ENCODE peak calls at places on chromosomes 6 and 20, in seven cellular contexts. X, R, B, I, Z, G and W are unnamed samples.
A peak's percentile ranks its signal among the peaks of the same experiment; 100 is the strongest.

GRCh38 chr6:30615958-30616810 is 859 bp downstream of the PPP1R10 start:
- DNase-seq in X (no peak), R (no peak), B (peak; percentile 82), I (no peak), Z (no peak), G (no peak), W (no peak)

GRCh38 chr20:43533060-43533459 is 25.6 kb downstream of the L3MBTL1 start:
- DNase-seq in X (peak; percentile 50), R (peak; percentile 29), B (no peak), I (no peak), Z (no peak), G (no peak), W (peak; percentile 20)

GRCh38 chr6:40556023-40556422 is 31.1 kb downstream of the LRFN2 start:
- DNase-seq in X (no peak), R (peak; percentile 40), B (peak; percentile 37), I (no peak), Z (no peak), G (no peak), W (no peak)

GRCh38 chr6:33975631-33976424 is 170.1 kb downstream of the GRM4 start:
- DNase-seq in X (no peak), R (peak; percentile 52), B (peak; percentile 12), I (no peak), Z (no peak), G (no peak), W (peak; percentile 72)

GRCh38 chr6:86010915-86011786 is 368.5 kb upstream of the SYNCRIP start:
- DNase-seq in X (no peak), R (no peak), B (no peak), I (no peak), Z (no peak), G (no peak), W (no peak)

GRCh38 chr20:48875914-48876240 is 45.6 kb upstream of the ARFGEF2 start:
- DNase-seq in X (peak; percentile 68), R (no peak), B (peak; percentile 70), I (no peak), Z (no peak), G (no peak), W (no peak)

GRCh38 chr6:112429226-112429625 is 82.1 kb downstream of the RFPL4B start:
- DNase-seq in X (no peak), R (no peak), B (no peak), I (no peak), Z (no peak), G (no peak), W (no peak)

GRCh38 chr20:57087102-57087501 is 179.3 kb downstream of the BMP7 start:
- DNase-seq in X (no peak), R (no peak), B (no peak), I (no peak), Z (no peak), G (no peak), W (peak; percentile 46)

GRCh38 chr6:35415065-35415880 is 36.9 kb upstream of the FANCE start:
- DNase-seq in X (peak; percentile 91), R (peak; percentile 77), B (peak; percentile 77), I (no peak), Z (peak; percentile 78), G (peak; percentile 66), W (no peak)

GRCh38 chr6:36340671-36341454 is 4.2 kb upstream of the BNIP5 start:
- DNase-seq in X (peak; percentile 84), R (peak; percentile 90), B (peak; percentile 87), I (peak; percentile 67), Z (peak; percentile 70), G (peak; percentile 60), W (no peak)

GRCh38 chr6:111658445-111659154 is 52.9 kb upstream of the TRAF3IP2 start:
- DNase-seq in X (peak; percentile 66), R (no peak), B (no peak), I (no peak), Z (no peak), G (no peak), W (no peak)

GRCh38 chr6:118017301-118017854 is 110.3 kb downstream of the SLC35F1 start:
- DNase-seq in X (no peak), R (no peak), B (no peak), I (no peak), Z (no peak), G (no peak), W (no peak)

GRCh38 chr20:11261533-11262000 is 587.8 kb upstream of the JAG1 start:
- DNase-seq in X (peak; percentile 78), R (no peak), B (no peak), I (no peak), Z (no peak), G (no peak), W (peak; percentile 70)

GRCh38 chr20:48075591-48076174 is 290.4 kb upstream of the SULF2 start:
- DNase-seq in X (peak; percentile 4), R (no peak), B (no peak), I (no peak), Z (no peak), G (no peak), W (no peak)

GRCh38 chr6:47780510-47781356 is 1.1 kb upstream of the OPN5 start:
- DNase-seq in X (peak; percentile 84), R (no peak), B (peak; percentile 60), I (no peak), Z (peak; percentile 23), G (peak; percentile 33), W (no peak)

GRCh38 chr6:4901256-4902061 is 102.4 kb downstream of the RPP40 start:
- DNase-seq in X (no peak), R (no peak), B (no peak), I (no peak), Z (no peak), G (no peak), W (no peak)

GRCh38 chr6:33164665-33165373 is 27.4 kb downstream of the COL11A2 start:
- DNase-seq in X (no peak), R (no peak), B (peak; percentile 8), I (no peak), Z (no peak), G (no peak), W (no peak)

GRCh38 chr6:10561566-10562088 is 40.5 kb downstream of the GCNT2 start:
- DNase-seq in X (no peak), R (no peak), B (no peak), I (no peak), Z (no peak), G (no peak), W (no peak)

GRCh38 chr20:31840906-31841816 is 4.2 kb downstream of the FOXS1 start:
- DNase-seq in X (no peak), R (no peak), B (no peak), I (no peak), Z (no peak), G (no peak), W (no peak)

GRCh38 chr6:161481786-161482516 is 208.1 kb upstream of the AGPAT4 start:
- DNase-seq in X (peak; percentile 56), R (no peak), B (no peak), I (no peak), Z (no peak), G (no peak), W (no peak)

GRCh38 chr20:38112943-38113294 is 52.2 kb downstream of the TGM2 start:
- DNase-seq in X (no peak), R (no peak), B (no peak), I (no peak), Z (no peak), G (no peak), W (no peak)

GRCh38 chr20:62766716-62767115 is 29.6 kb upstream of the MRGBP start:
- DNase-seq in X (no peak), R (no peak), B (no peak), I (no peak), Z (no peak), G (no peak), W (peak; percentile 56)

GRCh38 chr6:13412211-13412610 is 75.2 kb downstream of the GFOD1 start:
- DNase-seq in X (no peak), R (no peak), B (peak; percentile 64), I (no peak), Z (no peak), G (no peak), W (no peak)

GRCh38 chr6:7136859-7137334 is 29.1 kb downstream of the RREB1 start:
- DNase-seq in X (no peak), R (no peak), B (peak; percentile 9), I (no peak), Z (no peak), G (no peak), W (no peak)

GRCh38 chr6:367891-368630 is 23.5 kb upstream of the IRF4 start:
- DNase-seq in X (no peak), R (no peak), B (no peak), I (no peak), Z (no peak), G (no peak), W (peak; percentile 79)

GRCh38 chr6:135624402-135625297 is 127.1 kb upstream of the AHI1 start:
- DNase-seq in X (no peak), R (no peak), B (no peak), I (no peak), Z (no peak), G (no peak), W (no peak)

GRCh38 chr6:32947552-32948465 is 5.1 kb downstream of the HLA-DMA start:
- DNase-seq in X (peak; percentile 62), R (no peak), B (peak; percentile 81), I (no peak), Z (no peak), G (no peak), W (no peak)

GRCh38 chr20:10521068-10521834 is 86.1 kb downstream of the SLX4IP start:
- DNase-seq in X (peak; percentile 87), R (no peak), B (no peak), I (no peak), Z (no peak), G (peak; percentile 43), W (no peak)

GRCh38 chr6:56595490-56596122 is 47.1 kb downstream of the DST start:
- DNase-seq in X (peak; percentile 68), R (no peak), B (peak; percentile 40), I (no peak), Z (peak; percentile 23), G (peak; percentile 5), W (no peak)

GRCh38 chr20:54132612-54133433 is 41.0 kb downstream of the CYP24A1 start:
- DNase-seq in X (peak; percentile 97), R (no peak), B (no peak), I (no peak), Z (no peak), G (peak; percentile 70), W (no peak)

GRCh38 chr20:20513720-20514119 is 145.8 kb downstream of the INSM1 start:
- DNase-seq in X (no peak), R (no peak), B (no peak), I (no peak), Z (no peak), G (no peak), W (no peak)
- TF ChIP-seq CTCF in X (no peak), R (no peak), B (no peak), I (no peak), Z (no peak), G (no peak), W (no peak)

GRCh38 chr6:139109558-139109957 is 25.3 kb upstream of the HECA start:
- DNase-seq in X (peak; percentile 46), R (no peak), B (peak; percentile 62), I (no peak), Z (peak; percentile 37), G (no peak), W (no peak)
- TF ChIP-seq CTCF in X (peak; percentile 19), R (no peak), B (peak; percentile 47), I (peak; percentile 30), Z (no peak), G (no peak), W (peak; percentile 59)

GRCh38 chr6:142537612-142538478 is 236.0 kb downstream of the ADGRG6 start:
- DNase-seq in X (peak; percentile 15), R (no peak), B (peak; percentile 65), I (no peak), Z (no peak), G (no peak), W (no peak)
- TF ChIP-seq CTCF in X (peak; percentile 39), R (peak; percentile 49), B (peak; percentile 66), I (peak; percentile 27), Z (no peak), G (peak; percentile 33), W (peak; percentile 65)

GRCh38 chr6:41664271-41664670 is 26.0 kb downstream of the MDFI start:
- DNase-seq in X (no peak), R (no peak), B (no peak), I (no peak), Z (no peak), G (no peak), W (peak; percentile 53)
- TF ChIP-seq CTCF in X (no peak), R (no peak), B (no peak), I (no peak), Z (no peak), G (no peak), W (no peak)